ENCODE peak calls at places on chromosomes 4 and X, in four cellular contexts. X is fibroblast of lung, I is nucleus accumbens, D is neural progenitor cell. M is an unnamed sample.

GRCh38 chrX:68808686-68809357 is 20.0 kb upstream of the EFNB1 start:
- DNase-seq in X (no peak), I (no peak), D (peak), M (no peak)

GRCh38 chr4:99201687-99202086 is 17.4 kb downstream of the ADH6 start:
- DNase-seq in X (peak), I (no peak), D (no peak), M (no peak)

GRCh38 chr4:54433686-54434085 is 204.6 kb downstream of the PDGFRA start:
- DNase-seq in X (peak), I (no peak), D (peak), M (peak)

GRCh38 chr4:25484243-25484721 is 107.2 kb downstream of the ANAPC4 start:
- DNase-seq in X (no peak), I (no peak), D (no peak), M (peak)

GRCh38 chrX:69285881-69286545 is 120.8 kb upstream of the PJA1 start:
- DNase-seq in X (peak), I (peak), D (peak), M (peak)

GRCh38 chr4:8786166-8786565 is 85.5 kb downstream of the HMX1 start:
- DNase-seq in X (no peak), I (no peak), D (no peak), M (no peak)

GRCh38 chr4:127995776-127996175 is 30.6 kb downstream of the ABHD18 start:
- DNase-seq in X (no peak), I (no peak), D (no peak), M (no peak)

GRCh38 chr4:94396984-94397383 is 54.3 kb upstream of the HPGDS start:
- DNase-seq in X (no peak), I (no peak), D (no peak), M (no peak)

GRCh38 chr4:14023901-14024300 is 396.4 kb upstream of the BOD1L1 start:
- DNase-seq in X (no peak), I (no peak), D (no peak), M (no peak)

GRCh38 chrX:19855700-19856381 is 31.6 kb downstream of the SH3KBP1 start:
- DNase-seq in X (no peak), I (no peak), D (no peak), M (no peak)

GRCh38 chrX:109036624-109037023 is 300.3 kb upstream of the IRS4 start:
- DNase-seq in X (no peak), I (no peak), D (no peak), M (no peak)

GRCh38 chr4:87026795-87027495 is 92.1 kb downstream of the AFF1 start:
- DNase-seq in X (no peak), I (no peak), D (no peak), M (no peak)

GRCh38 chr4:13656569-13656988 is 29.1 kb upstream of the BOD1L1 start:
- DNase-seq in X (peak), I (peak), D (peak), M (peak)

GRCh38 chr4:7570156-7570778 is 135.5 kb upstream of the PSAPL1 start:
- DNase-seq in X (no peak), I (no peak), D (no peak), M (no peak)

GRCh38 chrX:72360326-72360725 is 54.6 kb upstream of the CITED1 start:
- DNase-seq in X (no peak), I (no peak), D (no peak), M (no peak)

GRCh38 chr4:86963697-86964096 is 28.9 kb downstream of the AFF1 start:
- DNase-seq in X (no peak), I (no peak), D (no peak), M (no peak)

GRCh38 chr4:21768349-21769310 is 179.9 kb downstream of the KCNIP4 start:
- DNase-seq in X (peak), I (no peak), D (peak), M (peak)

GRCh38 chr4:78226279-78226678 is 169.2 kb downstream of the FRAS1 start:
- DNase-seq in X (no peak), I (no peak), D (no peak), M (no peak)

GRCh38 chr4:72365981-72366380 is 203.0 kb downstream of the ADAMTS3 start:
- DNase-seq in X (no peak), I (no peak), D (no peak), M (no peak)

GRCh38 chr4:11632488-11632887 is 203.8 kb upstream of the HS3ST1 start:
- DNase-seq in X (no peak), I (no peak), D (no peak), M (no peak)

GRCh38 chr4:10296730-10297129 is 160.5 kb downstream of the ZNF518B start:
- DNase-seq in X (no peak), I (no peak), D (peak), M (peak)